ENCODE peak calls at places on chromosomes 12 and 14, in ten cellular contexts. One of them, this sample, is unnamed.

GRCh38 chr14:102579696-102580551 is 12.5 kb upstream of the RCOR1 start:
- DNase-seq in MM.1S: no peak
- DNase-seq in NCI-H1417: no peak
- DNase-seq in cardiac muscle cell: peak
- DNase-seq in EL: peak
- DNase-seq in cardiac fibroblast: peak
- DNase-seq in fibroblast of the conjunctiva: no peak
- DNase-seq in left cardiac atrium: no peak
- DNase-seq in sigmoid colon: no peak
- DNase-seq in NCI-H446 treated with DMSO at 0.1 percent for 48 hours: no peak
- DNase-seq in this sample: no peak

GRCh38 chr12:104022816-104023215 is 27.2 kb downstream of the GLT8D2 start:
- DNase-seq in MM.1S: no peak
- DNase-seq in NCI-H1417: no peak
- DNase-seq in cardiac muscle cell: peak
- DNase-seq in EL: no peak
- DNase-seq in cardiac fibroblast: peak
- DNase-seq in fibroblast of the conjunctiva: no peak
- DNase-seq in left cardiac atrium: no peak
- DNase-seq in sigmoid colon: no peak
- DNase-seq in NCI-H446 treated with DMSO at 0.1 percent for 48 hours: peak
- DNase-seq in this sample: no peak

GRCh38 chr12:62632521-62632920 is 165.9 kb downstream of the MON2 start:
- DNase-seq in MM.1S: no peak
- DNase-seq in NCI-H1417: peak
- DNase-seq in cardiac muscle cell: peak
- DNase-seq in EL: peak
- DNase-seq in cardiac fibroblast: peak
- DNase-seq in fibroblast of the conjunctiva: peak
- DNase-seq in left cardiac atrium: peak
- DNase-seq in sigmoid colon: peak
- DNase-seq in NCI-H446 treated with DMSO at 0.1 percent for 48 hours: no peak
- DNase-seq in this sample: peak

GRCh38 chr12:124904306-124905098 is 9.9 kb downstream of the UBC start:
- DNase-seq in MM.1S: no peak
- DNase-seq in NCI-H1417: peak
- DNase-seq in cardiac muscle cell: peak
- DNase-seq in EL: peak
- DNase-seq in cardiac fibroblast: peak
- DNase-seq in fibroblast of the conjunctiva: peak
- DNase-seq in left cardiac atrium: peak
- DNase-seq in sigmoid colon: peak
- DNase-seq in NCI-H446 treated with DMSO at 0.1 percent for 48 hours: no peak
- DNase-seq in this sample: peak

GRCh38 chr12:92129609-92130008 is 16.0 kb downstream of the BTG1 start:
- DNase-seq in MM.1S: no peak
- DNase-seq in NCI-H1417: no peak
- DNase-seq in cardiac muscle cell: no peak
- DNase-seq in EL: no peak
- DNase-seq in cardiac fibroblast: no peak
- DNase-seq in fibroblast of the conjunctiva: no peak
- DNase-seq in left cardiac atrium: no peak
- DNase-seq in sigmoid colon: no peak
- DNase-seq in NCI-H446 treated with DMSO at 0.1 percent for 48 hours: no peak
- DNase-seq in this sample: no peak

GRCh38 chr14:64823305-64823985 is 56.3 kb downstream of the SPTB start:
- DNase-seq in MM.1S: peak
- DNase-seq in NCI-H1417: peak
- DNase-seq in cardiac muscle cell: peak
- DNase-seq in EL: peak
- DNase-seq in cardiac fibroblast: peak
- DNase-seq in fibroblast of the conjunctiva: peak
- DNase-seq in left cardiac atrium: peak
- DNase-seq in sigmoid colon: peak
- DNase-seq in NCI-H446 treated with DMSO at 0.1 percent for 48 hours: no peak
- DNase-seq in this sample: peak

GRCh38 chr12:109163150-109163549 is 46.8 kb downstream of the ACACB start:
- DNase-seq in MM.1S: no peak
- DNase-seq in NCI-H1417: no peak
- DNase-seq in cardiac muscle cell: no peak
- DNase-seq in EL: no peak
- DNase-seq in cardiac fibroblast: no peak
- DNase-seq in fibroblast of the conjunctiva: no peak
- DNase-seq in left cardiac atrium: no peak
- DNase-seq in sigmoid colon: no peak
- DNase-seq in NCI-H446 treated with DMSO at 0.1 percent for 48 hours: no peak
- DNase-seq in this sample: no peak

GRCh38 chr14:25048170-25049126 is 1.5 kb downstream of the STXBP6 start:
- DNase-seq in MM.1S: no peak
- DNase-seq in NCI-H1417: no peak
- DNase-seq in cardiac muscle cell: peak
- DNase-seq in EL: peak
- DNase-seq in cardiac fibroblast: peak
- DNase-seq in fibroblast of the conjunctiva: peak
- DNase-seq in left cardiac atrium: peak
- DNase-seq in sigmoid colon: peak
- DNase-seq in NCI-H446 treated with DMSO at 0.1 percent for 48 hours: no peak
- DNase-seq in this sample: no peak

GRCh38 chr14:51704465-51705050 is 52.8 kb downstream of the FRMD6 start:
- DNase-seq in MM.1S: no peak
- DNase-seq in NCI-H1417: no peak
- DNase-seq in cardiac muscle cell: no peak
- DNase-seq in EL: no peak
- DNase-seq in cardiac fibroblast: no peak
- DNase-seq in fibroblast of the conjunctiva: no peak
- DNase-seq in left cardiac atrium: peak
- DNase-seq in sigmoid colon: no peak
- DNase-seq in NCI-H446 treated with DMSO at 0.1 percent for 48 hours: no peak
- DNase-seq in this sample: no peak

GRCh38 chr12:112901271-112901670 is 5.5 kb upstream of the OAS1 start:
- DNase-seq in MM.1S: no peak
- DNase-seq in NCI-H1417: no peak
- DNase-seq in cardiac muscle cell: no peak
- DNase-seq in EL: no peak
- DNase-seq in cardiac fibroblast: no peak
- DNase-seq in fibroblast of the conjunctiva: no peak
- DNase-seq in left cardiac atrium: no peak
- DNase-seq in sigmoid colon: no peak
- DNase-seq in NCI-H446 treated with DMSO at 0.1 percent for 48 hours: no peak
- DNase-seq in this sample: no peak

GRCh38 chr12:24226745-24227350 is 277.4 kb upstream of the SOX5 start:
- DNase-seq in MM.1S: no peak
- DNase-seq in NCI-H1417: no peak
- DNase-seq in cardiac muscle cell: peak
- DNase-seq in EL: peak
- DNase-seq in cardiac fibroblast: peak
- DNase-seq in fibroblast of the conjunctiva: peak
- DNase-seq in left cardiac atrium: peak
- DNase-seq in sigmoid colon: no peak
- DNase-seq in NCI-H446 treated with DMSO at 0.1 percent for 48 hours: no peak
- DNase-seq in this sample: no peak

GRCh38 chr12:116186482-116187157 is 90.9 kb downstream of the MED13L start:
- DNase-seq in MM.1S: no peak
- DNase-seq in NCI-H1417: peak
- DNase-seq in cardiac muscle cell: no peak
- DNase-seq in EL: no peak
- DNase-seq in cardiac fibroblast: no peak
- DNase-seq in fibroblast of the conjunctiva: no peak
- DNase-seq in left cardiac atrium: no peak
- DNase-seq in sigmoid colon: no peak
- DNase-seq in NCI-H446 treated with DMSO at 0.1 percent for 48 hours: no peak
- DNase-seq in this sample: no peak

GRCh38 chr12:116717466-116718457 is 20.1 kb downstream of the SPRING1 start:
- DNase-seq in MM.1S: no peak
- DNase-seq in NCI-H1417: peak
- DNase-seq in cardiac muscle cell: peak
- DNase-seq in EL: no peak
- DNase-seq in cardiac fibroblast: peak
- DNase-seq in fibroblast of the conjunctiva: peak
- DNase-seq in left cardiac atrium: peak
- DNase-seq in sigmoid colon: peak
- DNase-seq in NCI-H446 treated with DMSO at 0.1 percent for 48 hours: peak
- DNase-seq in this sample: no peak

GRCh38 chr12:121009744-121010143 is 6.5 kb downstream of the C12orf43 start:
- DNase-seq in MM.1S: no peak
- DNase-seq in NCI-H1417: peak
- DNase-seq in cardiac muscle cell: peak
- DNase-seq in EL: peak
- DNase-seq in cardiac fibroblast: peak
- DNase-seq in fibroblast of the conjunctiva: peak
- DNase-seq in left cardiac atrium: no peak
- DNase-seq in sigmoid colon: no peak
- DNase-seq in NCI-H446 treated with DMSO at 0.1 percent for 48 hours: no peak
- DNase-seq in this sample: no peak

GRCh38 chr14:28867571-28867970 is 101.0 kb downstream of the FOXG1 start:
- DNase-seq in MM.1S: no peak
- DNase-seq in NCI-H1417: no peak
- DNase-seq in cardiac muscle cell: no peak
- DNase-seq in EL: no peak
- DNase-seq in cardiac fibroblast: peak
- DNase-seq in fibroblast of the conjunctiva: peak
- DNase-seq in left cardiac atrium: no peak
- DNase-seq in sigmoid colon: no peak
- DNase-seq in NCI-H446 treated with DMSO at 0.1 percent for 48 hours: peak
- DNase-seq in this sample: no peak

GRCh38 chr12:117514016-117514415 is 152.6 kb upstream of the NOS1 start:
- DNase-seq in MM.1S: no peak
- DNase-seq in NCI-H1417: peak
- DNase-seq in cardiac muscle cell: no peak
- DNase-seq in EL: no peak
- DNase-seq in cardiac fibroblast: no peak
- DNase-seq in fibroblast of the conjunctiva: no peak
- DNase-seq in left cardiac atrium: no peak
- DNase-seq in sigmoid colon: no peak
- DNase-seq in NCI-H446 treated with DMSO at 0.1 percent for 48 hours: peak
- DNase-seq in this sample: no peak

GRCh38 chr12:93025145-93026103 is 96.3 kb upstream of the EEA1 start:
- DNase-seq in MM.1S: peak
- DNase-seq in NCI-H1417: peak
- DNase-seq in cardiac muscle cell: peak
- DNase-seq in EL: peak
- DNase-seq in cardiac fibroblast: peak
- DNase-seq in fibroblast of the conjunctiva: peak
- DNase-seq in left cardiac atrium: no peak
- DNase-seq in sigmoid colon: no peak
- DNase-seq in NCI-H446 treated with DMSO at 0.1 percent for 48 hours: peak
- DNase-seq in this sample: peak

GRCh38 chr12:122111070-122111750 is 32.7 kb downstream of the MLXIP start:
- DNase-seq in MM.1S: no peak
- DNase-seq in NCI-H1417: peak
- DNase-seq in cardiac muscle cell: no peak
- DNase-seq in EL: no peak
- DNase-seq in cardiac fibroblast: no peak
- DNase-seq in fibroblast of the conjunctiva: no peak
- DNase-seq in left cardiac atrium: no peak
- DNase-seq in sigmoid colon: no peak
- DNase-seq in NCI-H446 treated with DMSO at 0.1 percent for 48 hours: no peak
- DNase-seq in this sample: no peak

GRCh38 chr12:107843351-107844311 is 69.1 kb downstream of the ASCL4 start:
- DNase-seq in MM.1S: no peak
- DNase-seq in NCI-H1417: peak
- DNase-seq in cardiac muscle cell: peak
- DNase-seq in EL: peak
- DNase-seq in cardiac fibroblast: peak
- DNase-seq in fibroblast of the conjunctiva: no peak
- DNase-seq in left cardiac atrium: peak
- DNase-seq in sigmoid colon: no peak
- DNase-seq in NCI-H446 treated with DMSO at 0.1 percent for 48 hours: no peak
- DNase-seq in this sample: no peak

GRCh38 chr12:102009796-102010195 is 52.0 kb downstream of the WASHC3 start:
- DNase-seq in MM.1S: no peak
- DNase-seq in NCI-H1417: no peak
- DNase-seq in cardiac muscle cell: no peak
- DNase-seq in EL: no peak
- DNase-seq in cardiac fibroblast: no peak
- DNase-seq in fibroblast of the conjunctiva: no peak
- DNase-seq in left cardiac atrium: no peak
- DNase-seq in sigmoid colon: no peak
- DNase-seq in NCI-H446 treated with DMSO at 0.1 percent for 48 hours: no peak
- DNase-seq in this sample: no peak

GRCh38 chr12:7758346-7758745 is 6.7 kb upstream of the NANOGNB start:
- DNase-seq in MM.1S: no peak
- DNase-seq in NCI-H1417: no peak
- DNase-seq in cardiac muscle cell: no peak
- DNase-seq in EL: no peak
- DNase-seq in cardiac fibroblast: no peak
- DNase-seq in fibroblast of the conjunctiva: no peak
- DNase-seq in left cardiac atrium: no peak
- DNase-seq in sigmoid colon: no peak
- DNase-seq in NCI-H446 treated with DMSO at 0.1 percent for 48 hours: no peak
- DNase-seq in this sample: no peak

GRCh38 chr12:48198619-48198973 is 4.5 kb downstream of the OR10AD1 start:
- DNase-seq in MM.1S: no peak
- DNase-seq in NCI-H1417: no peak
- DNase-seq in cardiac muscle cell: peak
- DNase-seq in EL: peak
- DNase-seq in cardiac fibroblast: peak
- DNase-seq in fibroblast of the conjunctiva: no peak
- DNase-seq in left cardiac atrium: peak
- DNase-seq in sigmoid colon: peak
- DNase-seq in NCI-H446 treated with DMSO at 0.1 percent for 48 hours: no peak
- DNase-seq in this sample: peak

GRCh38 chr12:496736-497135 is 37.0 kb downstream of the B4GALNT3 start:
- DNase-seq in MM.1S: no peak
- DNase-seq in NCI-H1417: no peak
- DNase-seq in cardiac muscle cell: no peak
- DNase-seq in EL: no peak
- DNase-seq in cardiac fibroblast: no peak
- DNase-seq in fibroblast of the conjunctiva: no peak
- DNase-seq in left cardiac atrium: no peak
- DNase-seq in sigmoid colon: no peak
- DNase-seq in NCI-H446 treated with DMSO at 0.1 percent for 48 hours: no peak
- DNase-seq in this sample: no peak

GRCh38 chr14:64707661-64708060 is 3.4 kb downstream of the PLEKHG3 start:
- DNase-seq in MM.1S: no peak
- DNase-seq in NCI-H1417: no peak
- DNase-seq in cardiac muscle cell: peak
- DNase-seq in EL: peak
- DNase-seq in cardiac fibroblast: peak
- DNase-seq in fibroblast of the conjunctiva: peak
- DNase-seq in left cardiac atrium: peak
- DNase-seq in sigmoid colon: peak
- DNase-seq in NCI-H446 treated with DMSO at 0.1 percent for 48 hours: no peak
- DNase-seq in this sample: no peak